ENCODE peak calls at places on chromosomes 2 and 18, in four cellular contexts. I is neural crest cell, Q is heart left ventricle, L is A549. E is an unnamed sample.

GRCh38 chr2:9150568-9150900 is 56.1 kb upstream of the ASAP2 start:
- DNase-seq in L (no peak), Q (no peak), I (no peak), E (no peak)

GRCh38 chr2:48589170-48589767 is 28.4 kb upstream of the GTF2A1L start:
- DNase-seq in L (peak), Q (no peak), I (peak), E (no peak)

GRCh38 chr2:12718662-12719399 is 2.1 kb downstream of the TRIB2 start:
- DNase-seq in Q (no peak), L (no peak), I (no peak), E (no peak)

GRCh38 chr18:35085450-35086032 is 44.3 kb downstream of the MAPRE2 start:
- DNase-seq in Q (no peak), L (no peak), I (no peak), E (no peak)

GRCh38 chr2:50273003-50273402 is 758.9 kb downstream of the NRXN1 start:
- DNase-seq in I (no peak), Q (no peak), L (no peak), E (no peak)

GRCh38 chr2:32427672-32428622 is 71.1 kb downstream of the BIRC6 start:
- DNase-seq in I (no peak), L (no peak), Q (no peak), E (no peak)

GRCh38 chr2:10661846-10662245 is 27.9 kb downstream of the NOL10 start:
- DNase-seq in I (no peak), L (no peak), Q (no peak), E (no peak)

GRCh38 chr2:134668821-134669220 is 50.0 kb downstream of the TMEM163 start:
- DNase-seq in Q (no peak), I (no peak), L (no peak), E (no peak)

GRCh38 chr2:240371461-240372000 is 63.9 kb upstream of the GPC1 start:
- DNase-seq in I (no peak), L (no peak), Q (peak), E (no peak)

GRCh38 chr2:86249843-86250402 is 50.7 kb downstream of the MRPL35 start:
- DNase-seq in I (no peak), L (peak), Q (no peak), E (no peak)

GRCh38 chr2:119431976-119432881 is 575 bp downstream of the TMEM37 start:
- DNase-seq in L (no peak), I (no peak), Q (peak), E (no peak)

GRCh38 chr2:197242719-197243118 is 67.9 kb downstream of the ANKRD44 start:
- DNase-seq in L (no peak), Q (no peak), I (no peak), E (no peak)

GRCh38 chr2:74864728-74865722 is 31.1 kb downstream of the HK2 start:
- DNase-seq in Q (no peak), L (no peak), I (no peak), E (no peak)

GRCh38 chr2:213306320-213306942 is 22.2 kb downstream of the SPAG16 start:
- DNase-seq in I (no peak), Q (peak), L (peak), E (no peak)

GRCh38 chr2:236359426-236359825 is 95.2 kb upstream of the ASB18 start:
- DNase-seq in L (no peak), Q (no peak), I (no peak), E (no peak)

GRCh38 chr18:69758458-69758857 is 189.2 kb downstream of the CD226 start:
- DNase-seq in I (no peak), L (no peak), Q (no peak), E (no peak)

GRCh38 chr2:177758591-177759371 is 313.8 kb downstream of the PDE11A start:
- DNase-seq in Q (no peak), L (peak), I (peak), E (peak)

GRCh38 chr2:43329637-43330036 is 103.2 kb upstream of the ZFP36L2 start:
- DNase-seq in L (no peak), Q (no peak), I (no peak), E (no peak)

GRCh38 chr2:74499269-74499939 is at the start of gene LBX2:
- DNase-seq in I (no peak), Q (no peak), L (no peak), E (no peak)

GRCh38 chr18:56836173-56836572 is 185.0 kb downstream of the WDR7 start:
- DNase-seq in L (no peak), Q (no peak), I (no peak), E (no peak)

GRCh38 chr18:49227456-49227855 is 233.0 kb downstream of the DYM start:
- DNase-seq in I (no peak), L (no peak), Q (no peak), E (no peak)

GRCh38 chr2:208222351-208222750 is 32.5 kb downstream of the IDH1 start:
- DNase-seq in I (no peak), L (no peak), Q (no peak), E (no peak)

GRCh38 chr18:55509631-55510372 is 78.2 kb downstream of the TCF4 start:
- DNase-seq in Q (no peak), L (no peak), I (no peak), E (no peak)

GRCh38 chr2:212005077-212005671 is 533.4 kb downstream of the ERBB4 start:
- DNase-seq in Q (peak), L (peak), I (peak), E (no peak)

GRCh38 chr2:41791523-41791922 is 256.3 kb upstream of the PKDCC start:
- DNase-seq in L (peak), Q (peak), I (peak), E (peak)

GRCh38 chr2:174544156-174544555 is 53.4 kb downstream of the WIPF1 start:
- DNase-seq in L (no peak), I (no peak), Q (no peak), E (no peak)

GRCh38 chr2:172921538-172922236 is 154.0 kb upstream of the MAP3K20 start:
- DNase-seq in L (peak), Q (no peak), I (no peak), E (no peak)

GRCh38 chr18:21187886-21188285 is 54.1 kb upstream of the GREB1L start:
- DNase-seq in I (no peak), L (no peak), Q (peak), E (no peak)

GRCh38 chr2:158724803-158725271 is 70.3 kb upstream of the DAPL1 start:
- DNase-seq in Q (no peak), L (peak), I (no peak), E (no peak)

GRCh38 chr2:158723311-158723838 is 71.7 kb upstream of the DAPL1 start:
- DNase-seq in L (no peak), Q (no peak), I (no peak), E (no peak)

GRCh38 chr2:158722266-158723105 is 72.6 kb upstream of the DAPL1 start:
- DNase-seq in L (no peak), I (no peak), Q (no peak), E (no peak)

GRCh38 chr2:158725496-158725895 is 69.6 kb upstream of the DAPL1 start:
- DNase-seq in L (peak), I (no peak), Q (no peak), E (no peak)

DNA sequence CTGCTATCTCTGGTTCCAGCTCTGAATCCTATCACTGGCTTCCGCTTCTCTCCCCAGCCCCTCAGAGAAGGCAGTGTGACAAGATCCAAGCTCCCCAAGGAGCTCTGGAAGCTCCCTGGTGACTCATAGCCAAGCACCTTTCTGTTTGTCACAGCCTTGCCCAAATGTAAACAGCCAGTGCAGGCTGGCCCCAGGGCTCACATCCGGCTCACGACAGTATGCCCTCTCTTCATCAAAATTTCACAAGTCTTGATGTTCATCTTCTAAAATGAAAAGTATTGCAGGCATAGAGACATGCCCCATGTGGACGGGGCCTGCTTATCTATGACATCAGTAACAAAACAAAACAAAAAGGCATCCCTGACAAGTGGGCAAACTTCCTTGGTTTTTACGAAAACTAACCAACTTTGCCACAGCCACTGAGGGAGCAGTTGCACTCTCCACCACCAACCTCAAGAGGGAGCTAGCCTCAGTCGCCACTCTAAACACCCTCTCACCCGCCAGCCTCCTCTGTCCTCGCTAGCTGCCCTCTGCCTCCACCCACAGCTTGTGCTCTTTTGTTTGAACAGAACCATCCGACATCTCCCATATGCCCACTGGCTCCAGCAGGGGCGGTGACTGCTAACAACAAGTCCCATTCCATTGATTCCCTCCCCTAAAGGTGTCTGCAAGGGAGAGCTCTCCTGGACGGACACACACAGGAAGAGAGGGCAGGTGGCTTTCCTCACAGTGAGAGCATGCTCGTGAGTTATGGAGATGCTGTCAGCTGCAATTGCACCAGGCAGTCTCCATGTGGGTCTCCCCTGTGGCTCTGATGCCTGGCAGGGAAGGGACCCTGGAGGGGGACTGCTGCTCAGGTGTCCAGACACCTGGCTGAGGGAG is 71.0 kb upstream of the DAPL1 start:
- DNase-seq in L (peak), I (no peak), Q (no peak), E (no peak)
- TF ChIP-seq CTCF in L (peak), I (peak), Q (peak), E (peak)

GRCh38 chr2:14642499-14642898 is 10.0 kb downstream of the LRATD1 start:
- DNase-seq in I (no peak), Q (no peak), L (no peak), E (no peak)
- TF ChIP-seq CTCF in I (peak), Q (no peak), L (no peak), E (peak)

DNA sequence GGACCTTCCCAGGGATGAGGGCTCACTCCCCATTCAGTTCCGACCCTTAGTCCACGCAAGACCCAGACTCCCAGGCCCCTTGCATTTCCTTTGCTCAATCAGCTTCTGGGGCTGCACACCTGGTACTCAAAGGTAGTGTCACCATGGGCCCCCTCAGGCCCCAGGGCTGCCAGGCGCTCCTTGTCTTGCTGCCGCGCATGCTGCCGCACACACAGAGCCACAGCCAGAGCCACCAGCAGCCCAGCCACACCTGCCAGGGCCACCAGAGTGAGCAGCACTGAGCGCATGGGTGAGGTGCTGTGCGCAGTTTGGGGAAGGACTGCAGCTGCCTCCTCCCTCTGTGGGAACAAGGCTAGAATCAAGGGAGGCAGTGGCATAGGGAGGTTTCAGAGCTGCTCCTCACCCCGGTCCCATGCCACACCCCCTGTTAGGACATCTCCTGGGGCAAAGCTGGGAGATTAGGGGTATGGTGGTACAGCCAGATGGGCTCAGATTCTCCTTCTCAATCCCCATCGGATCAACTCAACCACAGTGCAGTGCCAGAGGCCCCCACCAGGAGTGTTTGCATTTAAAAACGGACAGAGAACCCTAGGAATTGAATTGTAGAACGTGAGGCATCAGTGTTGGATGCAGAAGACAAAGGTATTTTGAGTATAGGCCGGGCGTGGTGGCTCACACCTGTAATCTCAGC is 11.3 kb downstream of the PTPRN start:
- DNase-seq in I (no peak), L (no peak), Q (no peak), E (no peak)
- TF ChIP-seq CTCF in I (no peak), L (no peak), Q (no peak), E (no peak)

DNA sequence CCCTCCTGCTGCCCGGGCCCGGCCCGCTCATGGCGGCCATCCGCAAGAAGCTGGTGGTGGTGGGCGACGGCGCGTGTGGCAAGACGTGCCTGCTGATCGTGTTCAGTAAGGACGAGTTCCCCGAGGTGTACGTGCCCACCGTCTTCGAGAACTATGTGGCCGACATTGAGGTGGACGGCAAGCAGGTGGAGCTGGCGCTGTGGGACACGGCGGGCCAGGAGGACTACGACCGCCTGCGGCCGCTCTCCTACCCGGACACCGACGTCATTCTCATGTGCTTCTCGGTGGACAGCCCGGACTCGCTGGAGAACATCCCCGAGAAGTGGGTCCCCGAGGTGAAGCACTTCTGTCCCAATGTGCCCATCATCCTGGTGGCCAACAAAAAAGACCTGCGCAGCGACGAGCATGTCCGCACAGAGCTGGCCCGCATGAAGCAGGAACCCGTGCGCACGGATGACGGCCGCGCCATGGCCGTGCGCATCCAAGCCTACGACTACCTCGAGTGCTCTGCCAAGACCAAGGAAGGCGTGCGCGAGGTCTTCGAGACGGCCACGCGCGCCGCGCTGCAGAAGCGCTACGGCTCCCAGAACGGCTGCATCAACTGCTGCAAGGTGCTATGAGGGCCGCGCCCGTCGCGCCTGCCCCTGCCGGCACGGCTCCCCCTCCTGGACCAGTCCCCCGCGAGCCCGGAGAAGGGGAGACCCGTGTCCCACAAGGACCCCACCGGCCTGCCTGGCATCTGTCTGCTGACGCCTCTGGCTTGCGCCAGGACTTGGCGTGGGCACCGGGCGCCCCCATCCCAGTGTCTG is 767 bp downstream of the RHOB start:
- DNase-seq in I (peak), L (peak), Q (peak), E (no peak)
- TF ChIP-seq CTCF in I (no peak), L (no peak), Q (no peak), E (no peak)

GRCh38 chr2:20592106-20593071 is 58.5 kb downstream of the HS1BP3 start:
- DNase-seq in Q (no peak), L (no peak), I (no peak), E (no peak)
- TF ChIP-seq CTCF in Q (no peak), L (no peak), I (no peak), E (no peak)

GRCh38 chr18:44579028-44579692 is 101.5 kb upstream of the SETBP1 start:
- DNase-seq in Q (no peak), I (no peak), L (peak), E (no peak)
- TF ChIP-seq CTCF in Q (peak), I (peak), L (peak), E (peak)

GRCh38 chr2:227479865-227480475 is 8.0 kb downstream of the AGFG1 start:
- DNase-seq in I (no peak), Q (no peak), L (peak), E (no peak)
- TF ChIP-seq CTCF in I (peak), Q (peak), L (peak), E (no peak)

DNA sequence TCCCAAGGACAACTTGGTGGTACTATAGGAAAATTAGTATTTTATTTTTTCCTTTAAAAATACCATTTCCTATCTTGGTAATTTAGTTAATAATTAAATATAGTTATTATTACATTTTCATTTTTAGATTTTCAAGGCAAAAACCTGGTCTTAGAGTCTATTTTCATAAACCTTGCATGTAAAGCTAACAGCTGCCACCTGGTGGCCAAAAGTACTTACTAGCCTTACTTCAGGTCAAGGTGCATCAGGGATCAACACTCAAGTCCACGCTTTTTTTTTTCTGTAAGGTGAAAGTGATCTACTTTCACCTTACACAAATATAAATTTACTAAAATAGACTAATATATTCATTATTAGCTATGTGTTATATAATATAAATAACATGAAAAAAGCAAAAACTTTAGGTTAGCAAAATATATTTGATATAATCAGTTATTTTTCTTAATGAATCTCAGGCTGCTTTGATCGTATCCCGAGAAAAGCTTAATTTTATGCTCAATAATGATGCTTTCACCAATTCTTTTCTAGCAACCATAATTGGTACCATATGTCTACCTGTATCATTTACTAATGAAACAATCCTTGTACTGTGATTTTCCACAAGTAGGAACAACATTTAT is 62.5 kb downstream of the RELCH start:
- DNase-seq in Q (peak), I (peak), L (peak), E (peak)
- TF ChIP-seq CTCF in Q (peak), I (peak), L (peak), E (peak)

GRCh38 chr2:18154812-18155211 is 276.3 kb downstream of the KCNS3 start:
- DNase-seq in I (no peak), Q (no peak), L (no peak), E (no peak)
- TF ChIP-seq CTCF in I (no peak), Q (no peak), L (no peak), E (no peak)

DNA sequence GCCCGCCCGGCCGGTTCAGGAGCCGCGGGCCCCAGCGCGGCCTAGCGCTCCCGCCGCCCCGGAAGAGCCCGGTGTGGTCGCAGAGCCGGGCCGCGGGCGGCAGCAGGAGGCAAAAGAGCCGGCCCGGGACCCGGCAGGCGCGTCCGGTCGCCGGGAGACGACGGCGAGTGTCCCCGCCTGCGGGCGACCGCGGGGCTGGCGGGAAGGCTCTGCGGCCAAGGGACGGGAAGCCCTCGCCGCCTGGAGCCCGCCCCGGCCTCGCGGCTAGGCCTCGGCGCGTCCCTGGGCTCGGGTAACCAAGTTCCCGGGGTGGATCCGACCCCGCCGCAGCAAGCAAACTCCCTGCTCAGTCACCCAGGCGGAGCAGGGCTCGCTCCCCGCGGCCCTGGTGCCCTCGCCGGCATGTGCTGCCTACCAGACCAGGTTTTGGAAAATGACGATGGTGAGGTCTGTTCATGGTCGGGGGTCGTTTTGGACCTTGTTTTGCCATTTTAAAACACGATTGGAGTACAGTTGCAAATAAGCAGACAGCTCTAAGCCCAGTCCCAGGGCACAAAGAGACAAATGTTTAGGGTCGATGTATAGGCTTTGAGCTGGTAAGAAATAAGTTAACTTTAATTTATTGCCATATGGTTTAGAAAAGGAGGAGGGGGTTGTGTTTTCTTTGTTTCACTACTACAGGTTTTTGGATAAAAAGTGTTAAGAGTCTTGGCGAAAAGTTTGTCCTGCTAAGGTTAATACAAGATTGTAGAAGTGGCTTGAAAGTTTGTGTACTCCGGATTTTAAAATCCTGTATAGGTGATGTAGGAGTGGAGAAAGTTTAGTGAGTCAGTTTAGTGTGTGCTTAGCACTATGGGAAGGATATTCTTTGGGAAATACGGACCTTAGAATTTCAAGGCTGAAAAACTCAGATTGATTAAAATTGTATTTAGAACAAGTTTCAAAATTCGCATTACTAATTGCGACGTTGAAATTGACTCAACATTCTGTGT is 1.1 kb downstream of the KCMF1 start:
- DNase-seq in L (peak), Q (peak), I (peak), E (peak)
- TF ChIP-seq CTCF in L (no peak), Q (no peak), I (no peak), E (no peak)